ENCODE peak calls at places on chromosomes 7 and 10, in nine cellular contexts. M is pancreas; B is CD8-positive, alpha-beta T cell; N is naive thymus-derived CD4-positive, alpha-beta T cell; U is neuronal stem cell; H is heart left ventricle; E is left lung; W is endodermal cell; K is tibial artery. G is an unnamed sample.

GRCh38 chr10:98346847-98347246 is 68.1 kb downstream of the PYROXD2 start:
- DNase-seq in M (no peak), B (no peak), N (no peak), U (no peak), H (no peak), E (no peak), W (no peak), K (no peak), G (no peak)

GRCh38 chr7:28407643-28408042 is 4.7 kb upstream of the CREB5 start:
- DNase-seq in M (no peak), B (no peak), N (no peak), U (no peak), H (no peak), E (no peak), W (no peak), K (no peak), G (no peak)

GRCh38 chr10:60495357-60495756 is 105.7 kb upstream of the ANK3 start:
- DNase-seq in M (no peak), B (no peak), N (no peak), U (peak; percentile 1), H (no peak), E (no peak), W (no peak), K (no peak), G (no peak)

GRCh38 chr7:39069886-39070881 is 92.5 kb downstream of the POU6F2 start:
- DNase-seq in M (no peak), B (no peak), N (no peak), U (no peak), H (no peak), E (no peak), W (no peak), K (no peak), G (no peak)

GRCh38 chr7:44308741-44309270 is 16.6 kb downstream of the CAMK2B start:
- DNase-seq in M (no peak), B (no peak), N (no peak), U (no peak), H (peak; percentile 54), E (peak; percentile 25), W (no peak), K (peak; percentile 62), G (no peak)

GRCh38 chr10:13712799-13713581 is 126.2 kb downstream of the PRPF18 start:
- DNase-seq in M (no peak), B (peak; percentile 5), N (no peak), U (no peak), H (peak; percentile 87), E (peak; percentile 82), W (peak; percentile 66), K (peak; percentile 86), G (no peak)

GRCh38 chr7:75922966-75923603 is 8.1 kb downstream of the POR start:
- DNase-seq in M (no peak), B (no peak), N (no peak), U (no peak), H (no peak), E (no peak), W (no peak), K (no peak), G (no peak)

GRCh38 chr10:100101526-100102076 is 19.9 kb upstream of the CPN1 start:
- DNase-seq in M (no peak), B (no peak), N (no peak), U (no peak), H (no peak), E (no peak), W (no peak), K (no peak), G (no peak)

GRCh38 chr7:16078076-16078952 is 343.0 kb downstream of the CRPPA start:
- DNase-seq in M (no peak), B (peak; percentile 10), N (peak; percentile 4), U (peak; percentile 61), H (no peak), E (no peak), W (peak; percentile 71), K (no peak), G (no peak)

GRCh38 chr7:78473902-78474301 is 675.3 kb downstream of the PHTF2 start:
- DNase-seq in M (no peak), B (no peak), N (no peak), U (no peak), H (no peak), E (no peak), W (no peak), K (no peak), G (no peak)

DNA sequence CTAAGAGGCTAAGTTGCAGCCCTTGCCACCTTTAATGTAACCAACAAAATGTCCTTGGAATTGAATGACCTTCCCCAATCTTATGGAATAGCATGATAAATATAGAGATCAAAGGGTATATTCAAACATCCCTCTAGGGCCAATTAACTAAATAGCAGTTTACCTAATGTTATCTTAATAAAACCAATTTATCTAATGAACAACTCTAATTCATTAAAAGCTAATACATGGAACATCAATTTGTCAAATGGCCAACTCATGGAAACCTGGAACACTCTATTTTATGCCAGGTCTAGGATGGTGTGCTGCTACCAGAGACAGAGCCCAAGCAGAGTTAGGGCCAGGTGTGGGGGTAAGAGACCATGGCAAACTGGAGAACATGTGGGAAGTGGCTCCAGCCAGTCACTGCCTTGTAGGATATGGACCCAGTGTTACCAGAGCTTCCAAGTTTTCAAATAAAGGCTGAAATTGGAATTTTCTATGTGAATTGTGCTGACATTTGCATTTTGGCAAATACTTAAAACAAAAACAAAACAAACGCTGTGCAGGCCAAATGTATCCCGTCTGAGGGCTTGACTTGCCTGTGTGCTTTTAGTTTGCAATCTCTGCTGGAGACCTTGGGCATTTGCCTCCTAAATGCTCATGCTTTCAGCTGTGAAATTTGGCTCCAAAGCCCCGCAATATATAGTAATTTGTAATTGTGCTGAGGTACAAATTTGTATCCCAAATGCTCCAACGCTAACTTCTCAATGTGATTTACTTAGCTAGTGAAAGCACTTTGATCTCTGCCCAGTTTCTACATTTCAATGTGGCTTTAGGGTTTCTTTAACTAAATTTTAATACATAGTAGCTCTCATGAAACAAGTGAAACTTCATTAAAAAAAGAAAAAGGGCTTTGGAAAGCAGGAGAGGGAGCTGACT is 55.1 kb downstream of the CPED1 start:
- DNase-seq in M (no peak), B (no peak), N (no peak), U (no peak), H (no peak), E (no peak), W (no peak), K (no peak), G (no peak)
- H3K4me1 ChIP-seq in M (no peaks in the 10 kb centered on the region), B (no peaks in the 10 kb centered on the region), N (no peaks in the 10 kb centered on the region), U (no peaks in the 10 kb centered on the region), H (peaks cover 33% of the 10 kb centered on the region), E (no peaks in the 10 kb centered on the region), W (no peaks in the 10 kb centered on the region), K (no peaks in the 10 kb centered on the region), G (no peaks in the 10 kb centered on the region)

GRCh38 chr10:1573334-1573969 is 163.9 kb downstream of the ADARB2 start:
- DNase-seq in M (no peak), B (no peak), N (no peak), U (no peak), H (no peak), E (no peak), W (no peak), K (peak; percentile 44), G (no peak)
- H3K9me3 ChIP-seq in M (no peaks in the 10 kb centered on the region), B (no peaks in the 10 kb centered on the region), N (no peaks in the 10 kb centered on the region), U (no peaks in the 10 kb centered on the region), H (no peaks in the 10 kb centered on the region), E (no peaks in the 10 kb centered on the region), W (no peaks in the 10 kb centered on the region), K (no peaks in the 10 kb centered on the region), G (no peaks in the 10 kb centered on the region)

DNA sequence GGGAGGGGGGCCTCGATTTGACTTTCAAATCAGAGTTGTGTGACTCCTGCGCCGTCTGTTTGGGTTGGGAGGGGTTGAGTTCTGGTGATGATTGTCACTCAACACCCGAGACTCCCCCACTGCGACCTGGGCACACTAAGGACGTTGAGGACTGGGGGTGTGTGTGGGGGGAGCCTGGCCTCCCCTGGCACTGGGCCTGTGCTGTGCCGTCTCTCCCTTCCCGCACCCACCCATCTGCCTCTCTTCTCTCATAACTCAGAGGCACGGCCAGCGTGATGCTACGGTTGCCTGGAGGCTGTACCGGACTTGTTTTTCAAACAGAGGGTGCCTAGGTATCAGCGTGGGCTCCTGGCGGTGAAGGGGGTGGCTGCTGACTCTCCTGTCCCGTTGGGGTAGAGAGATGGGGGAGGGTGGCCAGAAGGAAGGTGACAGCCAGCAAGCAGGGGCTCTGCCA is 56.7 kb upstream of the PFKFB3 start:
- DNase-seq in M (no peak), B (no peak), N (no peak), U (no peak), H (no peak), E (no peak), W (no peak), K (no peak), G (no peak)
- H3K4me3 ChIP-seq in M (no peak overlapping the region), B (peak overlapping the region; percentile 89), N (peak overlapping the region; percentile 92), U (peak overlapping the region; percentile 89), H (peak overlapping the region; percentile 97), E (peak overlapping the region; percentile 94), W (peak overlapping the region; percentile 81), K (peak overlapping the region; percentile 92), G (peak overlapping the region; percentile 80)

GRCh38 chr7:134992626-134993179 is 6.4 kb downstream of the AGBL3 start:
- DNase-seq in M (no peak), B (peak; percentile 48), N (peak; percentile 6), U (no peak), H (no peak), E (no peak), W (no peak), K (no peak), G (no peak)

GRCh38 chr7:134997214-134997885 is 11.0 kb downstream of the AGBL3 start:
- DNase-seq in M (no peak), B (no peak), N (no peak), U (no peak), H (no peak), E (no peak), W (no peak), K (no peak), G (no peak)

GRCh38 chr7:134993877-134994456 is 7.7 kb downstream of the AGBL3 start:
- DNase-seq in M (no peak), B (no peak), N (no peak), U (no peak), H (no peak), E (no peak), W (no peak), K (no peak), G (no peak)

GRCh38 chr7:134996097-134996550 is 9.8 kb downstream of the AGBL3 start:
- DNase-seq in M (no peak), B (peak; percentile 16), N (peak; percentile 13), U (no peak), H (peak; percentile 21), E (no peak), W (no peak), K (no peak), G (no peak)

DNA sequence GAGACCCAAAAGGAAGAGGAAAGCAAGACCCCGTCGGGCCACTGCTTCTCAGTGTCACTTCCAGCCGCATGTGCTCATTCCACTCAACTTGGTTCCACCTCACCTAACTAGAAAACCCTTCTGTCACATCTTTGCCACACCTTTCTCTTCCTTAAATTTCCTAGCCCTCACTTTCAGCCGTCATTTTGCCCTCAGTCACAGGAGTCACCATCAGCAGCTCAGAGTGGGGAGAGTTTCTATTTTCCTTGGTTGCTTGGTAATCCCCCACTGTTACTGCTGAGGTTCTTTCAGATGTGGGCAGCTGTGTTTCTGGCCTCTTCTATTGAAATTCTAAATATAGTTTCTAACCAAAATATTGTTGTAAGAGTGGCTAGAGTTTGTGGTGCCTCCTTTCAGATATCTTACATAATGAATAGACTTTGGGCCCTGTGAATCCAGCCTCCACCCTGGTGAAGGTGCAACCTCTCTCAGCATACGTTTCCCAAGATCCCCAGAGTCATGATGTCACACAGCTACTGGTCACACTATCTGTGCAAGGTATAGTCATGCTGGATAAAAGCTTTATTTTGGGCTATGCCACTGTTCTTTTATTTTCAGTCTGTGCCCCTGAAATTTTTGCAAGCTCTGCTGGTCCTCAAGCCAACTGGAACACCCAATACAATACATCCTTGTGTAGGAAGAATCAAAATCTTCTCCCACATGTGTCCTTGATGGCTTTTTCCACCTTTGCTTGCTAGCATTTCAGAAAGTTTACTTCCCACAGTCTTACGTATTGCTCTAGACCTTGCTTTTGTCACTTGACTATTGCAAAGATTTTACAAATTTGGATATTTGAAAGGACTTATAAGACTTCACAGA is 9.2 kb downstream of the AGBL3 start:
- DNase-seq in M (no peak), B (peak; percentile 34), N (peak; percentile 50), U (no peak), H (no peak), E (no peak), W (no peak), K (no peak), G (no peak)
- H3K4me1 ChIP-seq in M (peaks cover 41% of the 10 kb centered on the region), B (peaks cover 84% of the 10 kb centered on the region), N (peaks cover 6% of the 10 kb centered on the region), U (no peaks in the 10 kb centered on the region), H (peaks cover 15% of the 10 kb centered on the region), E (peaks cover 3% of the 10 kb centered on the region), W (no peaks in the 10 kb centered on the region), K (no peaks in the 10 kb centered on the region), G (no peaks in the 10 kb centered on the region)

G was measured in effector memory CD4-positive, alpha-beta T cell.